ENCODE peak calls at places on chromosome 18, in four cellular contexts. Q is AG04450, P is testis, C is AG09309. V is an unnamed sample.

GRCh38 chr18:43625582-43625981 is 348.3 kb upstream of the SYT4 start:
- DNase-seq in Q (no peak), P (no peak), C (no peak), V (no peak)

GRCh38 chr18:63192885-63193349 is 126.7 kb downstream of the BCL2 start:
- DNase-seq in Q (no peak), P (no peak), C (no peak), V (no peak)

GRCh38 chr18:50663626-50664441 is 103.9 kb downstream of the MAPK4 start:
- DNase-seq in Q (no peak), P (no peak), C (no peak), V (no peak)

GRCh38 chr18:50819027-50819726 is 639 bp downstream of the MRO start:
- DNase-seq in Q (no peak), P (peak), C (no peak), V (no peak)

GRCh38 chr18:58125183-58125582 is 81.2 kb downstream of the NEDD4L start:
- DNase-seq in Q (no peak), P (no peak), C (no peak), V (no peak)

GRCh38 chr18:77059294-77059916 is 73.2 kb downstream of the MBP start:
- DNase-seq in Q (no peak), P (peak), C (no peak), V (no peak)

GRCh38 chr18:60358516-60358915 is 14.1 kb downstream of the MC4R start:
- DNase-seq in Q (peak), P (no peak), C (no peak), V (no peak)

GRCh38 chr18:68660355-68661183 is 54.3 kb downstream of the TMX3 start:
- DNase-seq in Q (no peak), P (no peak), C (peak), V (no peak)

GRCh38 chr18:9403795-9404564 is 69.4 kb downstream of the TWSG1 start:
- DNase-seq in Q (no peak), P (no peak), C (no peak), V (no peak)

GRCh38 chr18:24600076-24600654 is 139.7 kb downstream of the HRH4 start:
- DNase-seq in Q (peak), P (peak), C (peak), V (no peak)
- TF ChIP-seq CTCF in Q (peak), P (peak), C (peak), V (no peak)

DNA sequence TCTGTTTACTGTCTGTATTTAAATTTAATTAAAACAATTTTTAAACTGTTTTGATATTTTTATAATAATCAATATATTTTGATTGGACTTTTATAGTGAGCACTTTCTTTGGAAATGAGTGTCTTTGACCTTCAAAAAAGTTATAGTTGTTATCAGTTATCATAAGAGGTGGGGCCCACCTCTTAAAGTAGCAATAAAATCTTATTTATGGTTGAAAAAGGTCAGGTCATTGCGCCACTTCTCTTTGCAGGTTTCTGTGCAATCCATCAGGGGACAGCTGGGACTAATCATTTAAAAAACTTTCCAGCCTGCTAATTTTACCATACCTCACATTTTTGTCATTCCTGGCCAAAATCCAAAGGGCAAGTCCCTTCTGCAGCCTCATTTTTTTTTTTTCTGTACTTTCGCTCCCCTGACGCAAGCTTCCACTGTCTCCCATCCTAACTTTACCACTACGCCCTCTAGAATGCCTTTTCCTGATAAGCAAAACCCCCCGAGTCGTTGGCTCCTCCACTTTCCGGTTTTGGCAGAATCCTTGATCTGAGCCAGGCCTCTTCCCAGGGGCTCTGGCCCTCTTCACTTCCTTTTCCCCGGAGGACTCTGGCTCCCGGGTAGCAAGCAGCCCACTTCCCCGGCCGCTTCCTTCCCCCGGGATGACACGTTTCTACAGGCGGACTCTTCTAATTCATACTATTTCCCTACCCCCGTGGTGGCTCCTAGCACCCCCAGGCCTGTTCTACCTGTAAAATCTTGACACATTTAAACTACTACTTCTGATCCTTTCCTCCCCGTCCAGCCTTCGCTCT is 1.1 kb upstream of the SEH1L start:
- DNase-seq in Q (peak), P (peak), C (peak), V (no peak)
- TF ChIP-seq CTCF in Q (peak), P (no peak), C (peak), V (no peak)

DNA sequence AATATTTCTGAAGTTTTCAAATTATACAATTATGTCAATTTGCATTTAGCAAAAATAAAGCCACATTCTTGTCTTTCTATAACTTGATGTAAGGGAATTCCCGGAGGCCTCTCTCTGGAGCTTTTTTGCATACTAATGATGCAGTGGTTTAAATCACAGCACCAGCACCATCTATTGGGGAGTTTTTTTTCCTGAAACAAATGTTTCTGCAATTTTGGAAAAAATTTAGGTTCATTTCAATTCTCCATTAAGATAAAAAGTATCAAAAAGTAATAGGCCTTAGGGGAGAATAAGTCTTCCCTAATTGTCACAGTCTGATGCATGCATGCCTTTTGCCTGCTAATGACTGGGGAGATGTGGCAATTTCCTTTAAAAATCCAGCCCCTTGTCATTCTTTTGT is 13.5 kb downstream of the CBLN2 start:
- DNase-seq in Q (no peak), P (no peak), C (no peak), V (no peak)
- TF ChIP-seq CTCF in Q (peak), P (no peak), C (peak), V (no peak)

DNA sequence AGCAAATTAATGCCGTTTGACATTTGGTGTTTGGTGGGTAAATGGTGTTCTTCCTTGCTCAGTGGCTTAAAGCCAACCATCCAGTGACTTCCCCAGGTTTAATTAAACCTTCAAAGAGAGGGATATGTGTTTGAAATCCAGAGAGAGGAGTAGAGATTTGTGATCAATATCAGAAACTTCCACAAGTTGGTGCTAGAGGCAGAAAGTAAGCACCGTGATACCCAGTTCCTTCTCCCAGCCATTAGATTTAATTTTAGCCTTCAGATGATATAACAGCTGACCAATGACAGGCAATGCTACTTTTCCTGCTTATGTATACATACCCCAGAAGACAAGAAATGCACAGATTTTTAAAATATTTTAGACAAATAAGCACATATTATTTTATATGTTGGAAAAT is 398.5 kb downstream of the CDH2 start:
- DNase-seq in Q (no peak), P (no peak), C (no peak), V (no peak)
- TF ChIP-seq CTCF in Q (peak), P (peak), C (peak), V (no peak)

GRCh38 chr18:47601608-47602272 is 328.7 kb downstream of the SMAD2 start:
- DNase-seq in Q (no peak), P (no peak), C (no peak), V (no peak)

GRCh38 chr18:47594621-47595086 is 335.8 kb downstream of the SMAD2 start:
- DNase-seq in Q (no peak), P (no peak), C (no peak), V (no peak)

GRCh38 chr18:47591429-47591828 is 339.0 kb downstream of the SMAD2 start:
- DNase-seq in Q (no peak), P (no peak), C (no peak), V (no peak)

GRCh38 chr18:47594063-47594462 is 336.4 kb downstream of the SMAD2 start:
- DNase-seq in Q (no peak), P (no peak), C (no peak), V (no peak)

GRCh38 chr18:47595816-47596501 is 334.5 kb downstream of the SMAD2 start:
- DNase-seq in Q (no peak), P (no peak), C (no peak), V (no peak)
- TF ChIP-seq CTCF in Q (no peak), P (no peak), C (no peak), V (no peak)

GRCh38 chr18:48317781-48318381 is 91.3 kb downstream of the ZBTB7C start:
- DNase-seq in Q (no peak), P (no peak), C (no peak), V (no peak)
- TF ChIP-seq CTCF in Q (no peak), P (no peak), C (no peak), V (no peak)

GRCh38 chr18:7876354-7876753 is 309.2 kb downstream of the PTPRM start:
- DNase-seq in Q (no peak), P (no peak), C (no peak), V (no peak)

GRCh38 chr18:7871560-7872456 is 304.7 kb downstream of the PTPRM start:
- DNase-seq in Q (no peak), P (no peak), C (no peak), V (no peak)

GRCh38 chr18:7873316-7873715 is 306.2 kb downstream of the PTPRM start:
- DNase-seq in Q (no peak), P (no peak), C (no peak), V (no peak)

GRCh38 chr18:7870855-7871254 is 303.7 kb downstream of the PTPRM start:
- DNase-seq in Q (no peak), P (no peak), C (peak), V (no peak)

DNA sequence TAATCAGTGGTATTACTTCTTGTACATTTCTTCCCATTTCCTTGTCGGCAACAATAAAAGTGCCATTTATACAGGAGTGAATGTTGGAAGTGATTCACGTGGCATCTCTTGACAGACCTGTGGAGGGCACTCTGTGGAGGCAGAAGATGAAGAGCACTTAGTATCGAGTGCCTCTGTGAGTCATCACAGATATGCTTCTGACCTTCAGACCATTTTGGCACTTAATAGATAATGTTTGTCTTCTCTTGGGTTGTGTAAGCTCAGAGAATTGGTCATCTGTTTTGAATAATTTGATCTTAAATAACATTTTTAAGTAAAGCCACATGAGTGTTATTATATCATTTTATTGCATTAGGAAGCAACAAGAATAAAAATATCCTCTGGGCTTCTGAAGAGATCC is 305.5 kb downstream of the PTPRM start:
- DNase-seq in Q (no peak), P (no peak), C (no peak), V (no peak)
- TF ChIP-seq CTCF in Q (peak), P (no peak), C (peak), V (no peak)

V was measured in omental fat pad.